ENCODE peak calls at places on chromosome 10, in ten cellular contexts. V, A, M, C, W, U, B, I, J and N are unnamed samples.

GRCh38 chr10:10985361-10985760 is 32.3 kb upstream of the CELF2 start:
- DNase-seq in V (no peak), A (no peak), M (no peak), C (no peak), W (no peak), U (no peak), B (no peak), I (no peak), J (no peak), N (no peak)

GRCh38 chr10:128096486-128097199 is 29.6 kb downstream of the MKI67 start:
- DNase-seq in V (no peak), A (no peak), M (no peak), C (no peak), W (no peak), U (peak), B (no peak), I (no peak), J (no peak), N (no peak)

GRCh38 chr10:11325817-11326216 is 285.6 kb downstream of the USP6NL start:
- DNase-seq in V (no peak), A (no peak), M (no peak), C (no peak), W (no peak), U (peak), B (no peak), I (no peak), J (no peak), N (no peak)

GRCh38 chr10:52908483-52908882 is 135.9 kb upstream of the MBL2 start:
- DNase-seq in V (no peak), A (no peak), M (no peak), C (no peak), W (no peak), U (no peak), B (no peak), I (no peak), J (no peak), N (no peak)

GRCh38 chr10:53957401-53957800 is 843.6 kb downstream of the PCDH15 start:
- DNase-seq in V (no peak), A (no peak), M (no peak), C (no peak), W (no peak), U (no peak), B (no peak), I (no peak), J (no peak), N (no peak)

GRCh38 chr10:14039968-14040668 is 290.6 kb downstream of the FRMD4A start:
- DNase-seq in V (no peak), A (no peak), M (no peak), C (no peak), W (no peak), U (peak), B (no peak), I (no peak), J (no peak), N (no peak)

GRCh38 chr10:119313645-119314044 is 106.3 kb downstream of the GRK5 start:
- DNase-seq in V (no peak), A (no peak), M (no peak), C (no peak), W (peak), U (no peak), B (no peak), I (no peak), J (no peak), N (no peak)

GRCh38 chr10:30803901-30804322 is 174.4 kb upstream of the LYZL2 start:
- DNase-seq in V (no peak), A (no peak), M (peak), C (no peak), W (no peak), U (peak), B (no peak), I (peak), J (peak), N (no peak)

GRCh38 chr10:92691591-92692084 is 1.9 kb downstream of the HHEX start:
- DNase-seq in V (peak), A (no peak), M (peak), C (no peak), W (peak), U (no peak), B (peak), I (no peak), J (peak), N (no peak)

GRCh38 chr10:9096288-9096687 is 1041.8 kb downstream of the GATA3 start:
- DNase-seq in V (no peak), A (no peak), M (no peak), C (no peak), W (no peak), U (no peak), B (no peak), I (no peak), J (no peak), N (no peak)

GRCh38 chr10:119849031-119849789 is 23.4 kb downstream of the MCMBP start:
- DNase-seq in V (no peak), A (no peak), M (no peak), C (no peak), W (no peak), U (peak), B (no peak), I (no peak), J (no peak), N (no peak)

GRCh38 chr10:72735288-72735926 is 43.5 kb downstream of the MCU start:
- DNase-seq in V (no peak), A (no peak), M (no peak), C (no peak), W (no peak), U (no peak), B (no peak), I (no peak), J (no peak), N (no peak)

GRCh38 chr10:122548699-122549098 is 11.9 kb upstream of the DMBT1 start:
- DNase-seq in V (no peak), A (no peak), M (no peak), C (no peak), W (no peak), U (no peak), B (no peak), I (no peak), J (no peak), N (no peak)

GRCh38 chr10:43255644-43256431 is 11.0 kb downstream of the RASGEF1A start:
- DNase-seq in V (no peak), A (peak), M (no peak), C (no peak), W (no peak), U (no peak), B (peak), I (no peak), J (no peak), N (no peak)

GRCh38 chr10:132746801-132747625 is 38.9 kb downstream of the NKX6-2 start:
- DNase-seq in V (no peak), A (peak), M (no peak), C (no peak), W (peak), U (no peak), B (peak), I (no peak), J (no peak), N (no peak)

GRCh38 chr10:27792191-27792590 is 46.6 kb upstream of the MKX start:
- DNase-seq in V (no peak), A (no peak), M (no peak), C (no peak), W (no peak), U (peak), B (no peak), I (no peak), J (no peak), N (no peak)

GRCh38 chr10:3206516-3207157 is 34.1 kb upstream of the PITRM1 start:
- DNase-seq in V (no peak), A (no peak), M (no peak), C (no peak), W (no peak), U (no peak), B (no peak), I (no peak), J (no peak), N (no peak)

GRCh38 chr10:129677377-129677927 is 210.4 kb downstream of the MGMT start:
- DNase-seq in V (no peak), A (no peak), M (no peak), C (no peak), W (no peak), U (no peak), B (no peak), I (no peak), J (no peak), N (no peak)

GRCh38 chr10:124677291-124677690 is 66.9 kb downstream of the FAM53B start:
- DNase-seq in V (peak), A (no peak), M (peak), C (no peak), W (peak), U (no peak), B (no peak), I (no peak), J (no peak), N (no peak)

GRCh38 chr10:97061423-97061822 is 124.3 kb downstream of the SLIT1 start:
- DNase-seq in V (no peak), A (no peak), M (no peak), C (no peak), W (no peak), U (no peak), B (no peak), I (no peak), J (no peak), N (no peak)

GRCh38 chr10:124679401-124679800 is 64.8 kb downstream of the FAM53B start:
- DNase-seq in V (no peak), A (no peak), M (peak), C (no peak), W (no peak), U (no peak), B (no peak), I (no peak), J (no peak), N (no peak)

GRCh38 chr10:101217450-101218281 is 11.6 kb downstream of the LBX1 start:
- DNase-seq in V (peak), A (peak), M (no peak), C (no peak), W (peak), U (no peak), B (peak), I (no peak), J (no peak), N (peak)

GRCh38 chr10:96236090-96236478 is 35.3 kb downstream of the BLNK start:
- DNase-seq in V (no peak), A (no peak), M (no peak), C (no peak), W (no peak), U (no peak), B (no peak), I (no peak), J (no peak), N (no peak)

GRCh38 chr10:107971411-107971810 is 806.9 kb upstream of the SORCS1 start:
- DNase-seq in V (no peak), A (no peak), M (no peak), C (no peak), W (no peak), U (peak), B (no peak), I (no peak), J (no peak), N (no peak)

GRCh38 chr10:85407093-85407492 is 959.5 kb downstream of the GRID1 start:
- DNase-seq in V (no peak), A (no peak), M (no peak), C (no peak), W (no peak), U (no peak), B (peak), I (no peak), J (no peak), N (no peak)

GRCh38 chr10:35089641-35090161 is 440 bp downstream of the CUL2 start:
- DNase-seq in V (no peak), A (peak), M (no peak), C (peak), W (no peak), U (peak), B (peak), I (no peak), J (no peak), N (no peak)

GRCh38 chr10:125067764-125068163 is 92.6 kb downstream of the CTBP2 start:
- DNase-seq in V (no peak), A (no peak), M (no peak), C (no peak), W (no peak), U (no peak), B (no peak), I (no peak), J (no peak), N (no peak)

GRCh38 chr10:72351479-72351878 is 3.2 kb downstream of the DNAJB12 start:
- DNase-seq in V (no peak), A (no peak), M (no peak), C (no peak), W (no peak), U (no peak), B (no peak), I (no peak), J (no peak), N (no peak)

GRCh38 chr10:102555781-102556328 is 52.1 kb downstream of the SUFU start:
- DNase-seq in V (no peak), A (no peak), M (peak), C (no peak), W (no peak), U (peak), B (no peak), I (no peak), J (no peak), N (no peak)

GRCh38 chr10:31702005-31702404 is 226.6 kb downstream of the ARHGAP12 start:
- DNase-seq in V (no peak), A (no peak), M (no peak), C (no peak), W (no peak), U (no peak), B (no peak), I (no peak), J (no peak), N (no peak)

GRCh38 chr10:97517096-97517750 is 18.5 kb downstream of the UBTD1 start:
- DNase-seq in V (no peak), A (no peak), M (no peak), C (no peak), W (no peak), U (no peak), B (no peak), I (no peak), J (no peak), N (no peak)

GRCh38 chr10:94213980-94214379 is 148.8 kb downstream of the NOC3L start:
- DNase-seq in V (no peak), A (no peak), M (no peak), C (no peak), W (peak), U (no peak), B (no peak), I (no peak), J (no peak), N (no peak)

GRCh38 chr10:15329437-15329836 is 41.7 kb downstream of the FAM171A1 start:
- DNase-seq in V (no peak), A (no peak), M (no peak), C (no peak), W (no peak), U (no peak), B (no peak), I (no peak), J (no peak), N (no peak)

GRCh38 chr10:87661861-87662785 is 2.4 kb downstream of the PAPSS2 start:
- DNase-seq in V (no peak), A (no peak), M (no peak), C (no peak), W (no peak), U (peak), B (no peak), I (no peak), J (no peak), N (no peak)

GRCh38 chr10:125494631-125495239 is 188.2 kb downstream of the TEX36 start:
- DNase-seq in V (no peak), A (no peak), M (no peak), C (no peak), W (no peak), U (no peak), B (no peak), I (no peak), J (no peak), N (no peak)

GRCh38 chr10:77421576-77421975 is 216.0 kb downstream of the KCNMA1 start:
- DNase-seq in V (no peak), A (no peak), M (no peak), C (no peak), W (no peak), U (no peak), B (no peak), I (no peak), J (no peak), N (no peak)

GRCh38 chr10:21525367-21526183 is at the start of gene SKIDA1:
- DNase-seq in V (peak), A (peak), M (peak), C (peak), W (peak), U (peak), B (peak), I (peak), J (peak), N (peak)

GRCh38 chr10:43885252-43885651 is 236.6 kb upstream of the ZNF32 start:
- DNase-seq in V (no peak), A (no peak), M (no peak), C (no peak), W (no peak), U (no peak), B (no peak), I (no peak), J (no peak), N (no peak)

GRCh38 chr10:62980697-62981495 is 152.2 kb upstream of the NRBF2 start:
- DNase-seq in V (no peak), A (no peak), M (no peak), C (no peak), W (no peak), U (no peak), B (peak), I (no peak), J (no peak), N (no peak)

GRCh38 chr10:19290770-19291169 is 242.2 kb downstream of the MALRD1 start:
- DNase-seq in V (no peak), A (no peak), M (no peak), C (no peak), W (no peak), U (no peak), B (no peak), I (no peak), J (no peak), N (no peak)

GRCh38 chr10:24115403-24115802 is 93.5 kb upstream of the KIAA1217 start:
- DNase-seq in V (no peak), A (no peak), M (peak), C (no peak), W (no peak), U (no peak), B (no peak), I (no peak), J (no peak), N (no peak)
- TF ChIP-seq CTCF in V (no peak), A (no peak), M (no peak), C (no peak), W (no peak), U (no peak), B (no peak), I (no peak), J (no peak), N (no peak)

GRCh38 chr10:76037531-76037930 is 606.1 kb downstream of the LRMDA start:
- DNase-seq in V (no peak), A (no peak), M (no peak), C (no peak), W (no peak), U (no peak), B (no peak), I (no peak), J (no peak), N (no peak)

GRCh38 chr10:76040830-76041220 is 609.4 kb downstream of the LRMDA start:
- DNase-seq in V (no peak), A (no peak), M (no peak), C (no peak), W (no peak), U (no peak), B (no peak), I (no peak), J (no peak), N (no peak)

GRCh38 chr10:76038696-76039095 is 607.3 kb downstream of the LRMDA start:
- DNase-seq in V (no peak), A (no peak), M (no peak), C (no peak), W (no peak), U (no peak), B (no peak), I (no peak), J (no peak), N (no peak)

GRCh38 chr10:76036962-76037361 is 605.5 kb downstream of the LRMDA start:
- DNase-seq in V (no peak), A (no peak), M (no peak), C (no peak), W (no peak), U (no peak), B (no peak), I (no peak), J (no peak), N (no peak)

DNA sequence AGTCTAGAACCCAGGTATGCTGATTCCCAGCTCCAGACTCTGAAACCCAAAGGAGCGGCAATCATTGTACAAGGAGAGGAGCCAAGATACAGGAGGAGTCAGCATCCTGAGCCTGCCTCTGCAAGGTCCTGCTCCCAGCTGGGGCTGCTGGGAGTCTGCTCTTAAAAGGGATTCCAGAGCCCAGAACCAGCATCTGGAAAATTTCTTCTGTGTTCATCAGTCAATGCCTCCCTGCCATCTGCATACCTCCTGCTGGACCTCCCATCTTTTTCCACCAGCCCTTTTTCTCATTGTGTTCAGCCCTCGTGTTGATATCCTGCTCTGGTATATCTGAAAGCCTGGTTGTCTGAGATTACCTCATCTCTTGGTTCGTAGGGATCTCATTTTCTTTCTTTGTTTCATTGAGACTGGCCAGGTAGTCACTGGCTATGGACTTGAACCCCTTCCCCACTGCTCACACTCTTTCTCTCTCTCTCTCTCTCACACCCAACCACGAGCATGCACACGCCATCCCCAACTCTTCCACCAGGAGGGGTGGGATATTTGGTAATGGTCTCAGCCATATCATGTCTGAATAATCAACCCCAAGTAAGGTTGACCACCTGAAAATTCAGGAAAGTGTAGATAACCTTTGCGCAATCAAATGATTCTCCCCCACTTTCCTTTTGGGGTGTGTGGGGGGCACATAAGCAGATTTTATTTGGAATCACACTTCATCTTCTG is 608.8 kb downstream of the LRMDA start:
- DNase-seq in V (no peak), A (no peak), M (no peak), C (no peak), W (no peak), U (no peak), B (no peak), I (no peak), J (no peak), N (no peak)
- TF ChIP-seq CTCF in V (peak), A (peak), M (no peak), C (no peak), W (no peak), U (peak), B (peak), I (no peak), J (no peak), N (no peak)

DNA sequence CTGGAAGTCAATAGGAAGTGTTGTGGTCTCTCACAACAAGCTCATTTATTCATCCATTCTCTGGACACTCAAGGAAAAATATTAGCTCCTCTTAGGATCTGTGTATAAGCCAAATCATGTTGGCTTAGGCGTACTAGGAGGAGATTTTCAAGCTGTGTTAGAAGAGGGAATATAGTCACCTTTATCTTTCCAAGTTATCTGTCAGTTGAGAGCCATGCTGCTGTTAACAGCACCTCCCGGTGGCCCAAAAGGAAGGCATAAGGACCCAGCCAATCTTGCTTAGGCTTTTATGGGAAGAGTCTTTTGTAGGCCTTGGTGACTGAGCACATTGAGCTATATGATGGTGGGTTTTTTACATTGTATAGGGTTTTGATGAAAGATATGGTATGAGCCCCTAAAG is 220.0 kb downstream of the LRMDA start:
- DNase-seq in V (no peak), A (no peak), M (no peak), C (no peak), W (peak), U (no peak), B (peak), I (no peak), J (no peak), N (no peak)
- TF ChIP-seq CTCF in V (no peak), A (no peak), M (no peak), C (no peak), W (peak), U (peak), B (peak), I (no peak), J (no peak), N (no peak)

GRCh38 chr10:49619613-49620012 is 5.8 kb downstream of the CHAT start:
- DNase-seq in V (no peak), A (no peak), M (peak), C (no peak), W (no peak), U (no peak), B (peak), I (no peak), J (no peak), N (no peak)
- TF ChIP-seq CTCF in V (no peak), A (no peak), M (no peak), C (no peak), W (no peak), U (no peak), B (peak), I (no peak), J (no peak), N (no peak)

GRCh38 chr10:86583983-86584382 is 62.4 kb upstream of the WAPL start:
- DNase-seq in V (no peak), A (no peak), M (no peak), C (no peak), W (no peak), U (no peak), B (peak), I (no peak), J (no peak), N (no peak)
- TF ChIP-seq CTCF in V (no peak), A (no peak), M (no peak), C (no peak), W (no peak), U (no peak), B (peak), I (no peak), J (no peak), N (no peak)